ENCODE peak calls at places on chromosomes 1 and 21, in five cellular contexts. Q, H, A, P and X are unnamed samples.

GRCh38 chr1:188822248-188822647 is 1655.4 kb downstream of the BRINP3 start:
- DNase-seq in Q (peak; percentile 12), P (no peak), H (no peak), A (no peak), X (no peak)

GRCh38 chr1:6634278-6635052 is 9.8 kb downstream of the THAP3 start:
- DNase-seq in Q (peak; percentile 42), H (peak; percentile 80), A (no peak), P (peak; percentile 88), X (peak; percentile 89)

GRCh38 chr1:14742181-14742980 is 143.9 kb downstream of the KAZN start:
- DNase-seq in Q (peak; percentile 96), A (peak; percentile 36), P (no peak), H (no peak), X (no peak)

GRCh38 chr1:110880708-110881374 is 7.9 kb downstream of the CD53 start:
- DNase-seq in P (no peak), H (no peak), A (no peak), Q (no peak), X (no peak)

GRCh38 chr1:98110674-98111073 is 189.8 kb upstream of the DPYD start:
- DNase-seq in A (no peak), H (no peak), Q (peak; percentile 72), P (no peak), X (no peak)

GRCh38 chr1:160710531-160711252 is 930 bp downstream of the CD48 start:
- DNase-seq in P (no peak), H (no peak), Q (no peak), A (no peak), X (no peak)

GRCh38 chr1:15261155-15262002 is 14.4 kb downstream of the FHAD1 start:
- DNase-seq in Q (no peak), P (peak; percentile 33), A (no peak), H (peak; percentile 38), X (peak; percentile 71)

GRCh38 chr21:33682992-33683627 is 40.8 kb downstream of the ITSN1 start:
- DNase-seq in A (peak; percentile 5), P (no peak), Q (peak; percentile 77), H (no peak), X (no peak)

GRCh38 chr1:58782308-58783089 is 1.3 kb downstream of the JUN start:
- DNase-seq in P (peak; percentile 55), H (peak; percentile 66), A (no peak), Q (peak; percentile 42), X (peak; percentile 85)

GRCh38 chr21:26834181-26834945 is 10.8 kb downstream of the ADAMTS1 start:
- DNase-seq in Q (peak; percentile 56), H (no peak), P (no peak), A (no peak), X (no peak)

GRCh38 chr21:42092805-42093590 is 21.9 kb downstream of the UMODL1 start:
- DNase-seq in A (no peak), P (no peak), Q (no peak), H (no peak), X (no peak)

GRCh38 chr1:18121072-18121820 is 13.6 kb downstream of the IGSF21 start:
- DNase-seq in Q (no peak), P (no peak), A (no peak), H (no peak), X (no peak)

GRCh38 chr1:37305841-37306240 is 168.5 kb upstream of the ZC3H12A start:
- DNase-seq in A (no peak), P (no peak), H (no peak), Q (no peak), X (no peak)

GRCh38 chr1:43704838-43705237 is 2.5 kb upstream of the ST3GAL3 start:
- DNase-seq in P (peak; percentile 46), A (no peak), Q (peak; percentile 55), H (no peak), X (no peak)

GRCh38 chr1:56728964-56729363 is 83.8 kb downstream of the PRKAA2 start:
- DNase-seq in P (no peak), Q (no peak), A (no peak), H (no peak), X (no peak)

GRCh38 chr1:14915356-14916054 is 238.0 kb upstream of the TMEM51 start:
- DNase-seq in A (no peak), Q (peak; percentile 49), P (no peak), H (peak; percentile 51), X (peak; percentile 81)

GRCh38 chr1:120179420-120180348 is 3.4 kb upstream of the SEC22B start:
- DNase-seq in Q (peak; percentile 93), P (peak; percentile 13), H (no peak), A (no peak), X (peak; percentile 17)

GRCh38 chr1:32801096-32801713 is 16.0 kb downstream of the YARS1 start:
- DNase-seq in H (no peak), P (no peak), A (no peak), Q (peak; percentile 34), X (no peak)

GRCh38 chr1:47725732-47726495 is 271.3 kb downstream of the TRABD2B start:
- DNase-seq in Q (peak; percentile 74), P (peak; percentile 58), A (no peak), H (peak; percentile 80), X (peak; percentile 86)

GRCh38 chr21:42446531-42446930 is 42.8 kb downstream of the UBASH3A start:
- DNase-seq in A (no peak), Q (no peak), H (no peak), P (no peak), X (no peak)

GRCh38 chr1:119720866-119721440 is 9.2 kb downstream of the PHGDH start:
- DNase-seq in A (no peak), P (no peak), Q (no peak), H (no peak), X (peak; percentile 78)

GRCh38 chr1:161285113-161285512 is 24.7 kb downstream of the MPZ start:
- DNase-seq in P (no peak), A (no peak), H (no peak), Q (no peak), X (no peak)

DNA sequence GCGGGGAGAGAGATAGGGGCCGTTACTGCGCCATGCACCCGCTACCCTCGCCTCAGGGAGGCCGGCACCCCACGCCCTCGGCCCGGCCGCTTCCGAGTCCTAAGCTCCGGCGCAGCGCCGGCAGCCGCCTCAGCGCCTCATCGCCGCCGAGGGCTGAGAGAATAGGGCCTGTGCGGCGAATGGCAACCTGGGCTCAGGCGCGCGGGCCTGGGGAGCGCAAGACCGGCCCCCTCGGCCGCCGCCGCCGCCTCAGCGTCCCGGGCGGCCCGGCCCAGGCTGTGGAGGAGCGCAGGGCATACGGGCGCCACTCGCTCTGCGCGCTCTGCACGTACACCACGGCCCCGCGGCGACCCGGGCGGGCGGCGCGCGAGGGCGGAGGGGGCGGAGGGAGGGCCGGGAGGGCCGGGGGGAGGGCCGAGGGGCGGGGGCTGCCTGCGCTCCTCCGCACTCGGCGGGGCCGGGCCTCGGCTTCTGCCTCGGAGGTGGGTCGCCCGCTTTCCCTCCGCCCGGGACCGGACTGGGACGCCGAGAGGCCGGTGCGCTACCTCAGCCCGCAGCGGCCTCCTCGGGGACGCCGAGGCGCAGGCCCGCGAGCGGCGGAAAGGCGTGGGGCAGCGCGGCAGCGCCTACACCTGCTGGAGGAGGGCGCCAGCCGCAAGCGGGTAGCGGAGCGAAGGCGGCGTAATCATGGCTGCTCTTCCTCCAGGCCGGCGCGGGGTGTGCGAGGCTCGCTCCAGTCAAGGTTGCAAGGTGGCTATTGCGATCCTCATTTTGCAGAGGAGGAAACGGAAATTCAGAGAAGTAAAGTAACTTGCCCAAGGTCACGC is at the start of gene EGLN1:
- DNase-seq in Q (peak; percentile 89), H (peak; percentile 89), P (peak; percentile 82), A (peak; percentile 19), X (peak; percentile 93)
- H3K4me3 ChIP-seq in Q (peak within 1 kb of the TSS; percentile 80), H (peak within 1 kb of the TSS; percentile 77), P (peak within 1 kb of the TSS; percentile 75), A (peak within 1 kb of the TSS; percentile 66), X (peak within 1 kb of the TSS; percentile 74)

DNA sequence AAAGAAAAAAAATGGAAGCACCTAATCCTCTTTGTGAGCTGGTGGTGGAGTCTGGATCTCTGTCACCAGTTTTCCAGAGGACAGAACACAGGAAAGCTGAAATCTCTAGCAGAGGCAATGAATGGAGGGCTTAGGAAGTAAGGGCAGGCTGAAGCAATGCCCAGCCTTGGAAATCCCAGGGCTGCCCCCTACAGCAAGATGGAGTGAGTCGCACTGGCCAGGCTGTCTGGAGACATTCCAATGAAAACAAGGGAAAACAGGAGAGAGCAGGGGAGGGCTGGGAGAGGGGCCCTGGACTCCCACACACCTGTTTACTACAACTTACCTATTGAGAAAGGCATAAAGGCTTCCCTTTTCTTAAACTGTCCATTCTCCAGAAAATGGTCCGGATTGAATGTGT is 25.9 kb downstream of the CYP2J2 start:
- DNase-seq in H (no peak), A (no peak), P (no peak), Q (no peak), X (no peak)
- TF ChIP-seq CTCF in H (no peak), A (peak; percentile 64), P (no peak), Q (no peak), X (no peak)

DNA sequence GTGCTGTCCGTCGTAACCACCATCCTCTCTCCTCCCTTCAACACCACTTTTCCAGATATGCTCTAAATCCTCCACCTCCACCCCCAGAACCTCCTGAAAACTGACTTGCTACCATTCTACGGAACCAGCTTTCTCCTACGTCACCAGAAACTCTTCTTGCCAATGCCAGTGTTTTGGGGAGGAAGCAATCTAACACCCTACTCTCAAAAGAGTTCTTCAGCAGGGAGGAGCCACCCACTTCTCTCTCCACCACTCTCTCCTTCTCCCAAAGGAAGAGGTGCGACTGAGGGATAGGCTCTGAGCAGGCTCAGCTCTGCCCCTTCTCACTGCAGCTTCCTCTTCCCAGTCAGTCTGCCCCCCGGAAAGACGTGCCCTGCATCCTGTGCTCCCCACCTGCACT is 6.1 kb upstream of the S100A2 start:
- DNase-seq in Q (no peak), A (no peak), P (no peak), H (no peak), X (no peak)
- H3K27ac ChIP-seq in Q (peak overlapping the region; percentile 22), A (no peak overlapping the region), P (no peak overlapping the region), H (peak overlapping the region; percentile 79), X (no peak overlapping the region)

DNA sequence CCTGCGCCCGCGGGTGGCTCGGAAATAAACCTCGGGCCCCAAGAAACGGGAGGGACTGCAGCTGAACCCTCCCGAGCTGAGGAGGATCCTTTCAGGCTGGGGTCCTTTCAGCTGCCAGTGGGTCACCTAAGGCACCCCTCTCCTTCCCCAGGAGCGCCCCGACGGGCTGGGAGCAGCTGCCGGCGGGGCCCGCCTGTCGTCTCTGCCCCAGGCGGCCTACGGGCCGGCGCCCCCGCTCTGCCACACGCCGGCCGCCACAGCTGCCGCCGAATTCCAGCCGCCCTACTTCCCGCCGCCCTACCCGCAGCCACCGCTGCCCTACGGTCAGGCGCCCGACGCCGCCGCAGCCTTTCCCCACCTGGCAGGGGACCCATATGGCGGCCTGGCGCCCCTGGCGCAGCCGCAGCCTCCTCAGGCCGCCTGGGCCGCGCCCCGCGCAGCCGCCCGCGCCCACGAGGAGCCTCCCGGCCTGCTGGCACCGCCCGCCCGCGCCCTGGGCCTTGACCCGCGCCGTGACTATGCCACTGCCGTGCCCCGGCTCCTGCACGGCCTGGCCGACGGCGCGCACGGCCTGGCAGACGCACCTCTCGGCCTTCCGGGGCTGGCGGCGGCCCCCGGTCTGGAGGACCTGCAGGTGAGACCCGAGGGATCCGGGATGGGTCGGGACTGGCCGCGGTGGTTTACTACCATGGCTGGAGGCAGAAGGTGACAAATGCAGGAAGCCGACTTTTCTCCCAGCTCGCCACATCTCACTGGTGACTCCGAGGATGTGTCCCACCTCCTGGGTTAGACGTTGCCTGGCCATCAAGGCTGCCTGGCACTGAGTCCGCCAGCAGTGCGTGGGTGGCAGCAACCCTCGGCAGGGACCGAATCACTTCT is 901 bp downstream of the TFAP2E start:
- DNase-seq in Q (no peak), A (no peak), H (no peak), P (peak; percentile 6), X (no peak)
- H3K4me3 ChIP-seq in Q (peak overlapping the region; percentile 59), A (peak overlapping the region; percentile 65), H (peak overlapping the region; percentile 50), P (peak overlapping the region; percentile 43), X (peak overlapping the region; percentile 36)

GRCh38 chr1:159009287-159009686 is 420 bp upstream of the IFI16 start:
- DNase-seq in A (no peak), Q (no peak), H (no peak), P (no peak), X (no peak)
- TF ChIP-seq CTCF in A (no peak), Q (no peak), H (no peak), P (no peak), X (no peak)

GRCh38 chr1:23103001-23103879 is 65.4 kb downstream of the LUZP1 start:
- DNase-seq in H (no peak), P (no peak), Q (no peak), A (no peak), X (no peak)
- H3K27ac ChIP-seq in H (peak overlapping the region; percentile 76), P (peak overlapping the region; percentile 41), Q (peak overlapping the region; percentile 83), A (no peak overlapping the region), X (no peak overlapping the region)